ENCODE peak calls at places on chromosomes 3 and 15, in five cellular contexts. T, H, K, G and Y are unnamed samples. For H3K36me3, the result is how much of the 10 kb centered on the place peaks cover.

GRCh38 chr15:35308802-35309201 is 223.7 kb upstream of the NANOGP8 start:
- DNase-seq in T (peak), H (peak), K (peak), G (no peak), Y (no peak)

GRCh38 chr3:103965764-103966163 is 1400.9 kb upstream of the ALCAM start:
- DNase-seq in T (no peak), H (no peak), K (no peak), G (no peak), Y (no peak)

GRCh38 chr3:94548581-94549316 is 485.9 kb downstream of the NSUN3 start:
- DNase-seq in T (no peak), H (no peak), K (no peak), G (no peak), Y (no peak)

GRCh38 chr15:51156957-51157356 is 62.3 kb upstream of the TNFAIP8L3 start:
- DNase-seq in T (no peak), H (no peak), K (no peak), G (no peak), Y (no peak)

GRCh38 chr15:63626955-63627354 is 29.8 kb downstream of the FBXL22 start:
- DNase-seq in T (no peak), H (no peak), K (no peak), G (no peak), Y (no peak)

GRCh38 chr3:46701211-46701939 is at the start of gene TMIE:
- DNase-seq in T (no peak), H (no peak), K (no peak), G (no peak), Y (no peak)

GRCh38 chr3:55242921-55243320 is 244.2 kb downstream of the WNT5A start:
- DNase-seq in T (no peak), H (no peak), K (no peak), G (no peak), Y (no peak)

GRCh38 chr15:83287541-83288027 is 3.1 kb upstream of the BNC1 start:
- DNase-seq in T (peak), H (peak), K (no peak), G (no peak), Y (no peak)

GRCh38 chr3:74121761-74122160 is 492.7 kb downstream of the CNTN3 start:
- DNase-seq in T (peak), H (no peak), K (no peak), G (no peak), Y (no peak)

GRCh38 chr3:72177075-72178050 is 392.4 kb upstream of the PROK2 start:
- DNase-seq in T (peak), H (peak), K (peak), G (no peak), Y (no peak)

GRCh38 chr15:82129769-82130168 is 84.0 kb upstream of the MEX3B start:
- DNase-seq in T (peak), H (no peak), K (no peak), G (no peak), Y (no peak)

DNA sequence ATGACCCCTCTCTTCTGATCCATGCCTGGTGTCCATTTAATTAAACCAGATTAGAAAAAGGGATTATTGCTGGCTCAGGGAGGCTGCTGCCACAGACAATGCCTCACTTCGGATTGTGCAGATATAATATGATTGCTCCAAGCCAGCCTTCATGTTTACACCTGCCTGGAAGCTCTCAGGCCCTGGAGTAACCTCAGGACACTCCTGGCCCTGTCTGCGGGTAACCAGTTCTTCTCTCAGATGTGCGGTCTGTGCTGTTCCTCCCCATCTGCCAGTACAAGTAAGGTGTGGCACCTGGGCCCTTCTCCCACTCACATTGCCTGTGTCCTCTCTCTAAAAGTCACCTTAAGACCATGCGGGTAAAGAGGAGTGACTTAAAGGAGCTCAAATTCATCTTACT is 8.8 kb upstream of the GOLGA8J start:
- DNase-seq in T (no peak), H (peak), K (no peak), G (no peak), Y (no peak)
- H3K27ac ChIP-seq in T (no peak), H (no peak), K (no peak), G (no peak), Y (no peak)

DNA sequence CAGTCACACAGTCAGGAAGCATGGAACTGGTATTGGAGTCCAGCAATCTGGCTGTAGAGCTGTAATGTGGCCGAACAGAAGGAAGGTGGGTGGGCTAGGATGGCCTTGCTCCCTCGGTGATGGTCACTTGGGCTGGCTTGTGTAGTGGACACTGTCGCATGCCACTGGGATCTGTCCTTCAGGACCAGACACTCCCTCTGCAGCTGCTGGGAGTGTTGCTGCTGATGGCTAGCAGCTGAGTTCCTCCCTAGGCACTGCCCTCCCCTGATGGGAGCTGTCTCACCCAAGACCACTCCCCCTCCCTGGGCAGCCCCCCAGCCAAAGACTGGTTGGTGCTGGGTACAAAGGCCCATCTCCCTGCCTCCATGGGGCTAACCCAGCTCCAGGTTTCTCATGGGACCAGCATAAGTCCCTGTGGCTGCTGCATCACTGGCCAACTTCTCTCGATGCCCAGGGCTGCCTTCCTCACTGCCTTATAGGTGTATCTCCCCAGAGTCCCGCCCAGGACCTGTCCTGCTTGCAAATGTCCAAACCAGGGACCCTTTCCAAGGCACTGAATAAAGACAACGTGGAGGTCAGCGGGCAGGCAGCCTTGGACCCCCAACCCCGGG is 48.4 kb downstream of the WNT7A start:
- DNase-seq in T (no peak), H (no peak), K (no peak), G (no peak), Y (no peak)
- H3K36me3 ChIP-seq in T (under half), H (under half), K (under half), G (under half), Y (under half)

GRCh38 chr3:152497457-152497856 is 228.7 kb downstream of the MBNL1 start:
- DNase-seq in T (peak), H (no peak), K (no peak), G (no peak), Y (no peak)
- H3K27ac ChIP-seq in T (no peak), H (no peak), K (no peak), G (no peak), Y (peak)

DNA sequence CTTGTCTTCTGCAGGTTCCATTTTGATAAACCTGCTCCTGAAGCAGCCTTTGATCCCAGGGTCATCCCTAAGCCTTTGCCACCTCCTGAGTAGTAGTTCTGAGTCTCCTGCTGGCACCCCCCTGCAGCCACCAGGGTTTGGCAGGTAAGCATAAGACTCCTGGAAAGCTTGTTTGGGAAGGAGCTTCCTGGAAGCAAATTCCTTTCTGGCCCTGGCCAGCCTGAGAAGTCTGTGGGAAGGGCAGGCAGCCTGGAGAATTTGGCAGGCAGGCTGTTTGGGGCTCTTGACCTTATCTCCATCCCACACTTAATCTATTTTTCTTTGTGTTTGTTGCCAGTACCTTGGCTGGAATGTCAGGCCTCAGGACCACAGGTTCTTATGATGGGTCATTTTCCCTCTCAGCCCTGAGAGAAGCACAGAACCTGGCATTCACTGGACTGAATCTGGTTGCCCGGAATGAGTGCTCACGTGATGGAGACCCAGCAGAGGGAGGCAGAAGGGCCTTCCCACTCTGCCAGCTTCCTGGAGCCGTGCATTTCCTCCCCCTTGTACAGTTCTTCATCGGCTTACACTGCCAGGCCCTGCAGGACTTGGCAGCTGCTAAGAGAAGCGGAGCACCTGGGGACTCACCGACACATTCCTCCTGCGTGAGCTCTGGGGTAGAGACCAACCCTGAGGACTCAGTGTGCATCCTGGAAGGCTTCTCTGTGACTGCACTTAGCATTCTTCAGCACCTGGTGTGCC is 13.4 kb downstream of the ATRIP start:
- DNase-seq in T (no peak), H (no peak), K (no peak), G (no peak), Y (no peak)
- H3K36me3 ChIP-seq in T (under half), H (under half), K (under half), G (under half), Y (under half)

GRCh38 chr3:106332884-106333283 is 464.1 kb upstream of the CBLB start:
- DNase-seq in T (peak), H (peak), K (no peak), G (no peak), Y (no peak)

GRCh38 chr3:106332135-106332534 is 463.3 kb upstream of the CBLB start:
- DNase-seq in T (no peak), H (no peak), K (no peak), G (no peak), Y (no peak)

GRCh38 chr3:106331636-106332035 is 462.8 kb upstream of the CBLB start:
- DNase-seq in T (no peak), H (no peak), K (no peak), G (no peak), Y (no peak)

GRCh38 chr3:106336619-106337018 is 467.8 kb upstream of the CBLB start:
- DNase-seq in T (no peak), H (no peak), K (no peak), G (no peak), Y (no peak)

GRCh38 chr3:106333911-106334618 is 465.3 kb upstream of the CBLB start:
- DNase-seq in T (peak), H (peak), K (no peak), G (no peak), Y (no peak)
- H3K27ac ChIP-seq in T (no peak), H (peak), K (no peak), G (no peak), Y (no peak)